ENCODE peak calls at places on chromosomes 5 and 9, in ten cellular contexts. R, E, F, L, P, K, T, N, H and Y are unnamed samples.

GRCh38 chr9:97276310-97276852 is 31.1 kb upstream of the CCDC180 start:
- DNase-seq in T (no peak), E (no peak), K (no peak), H (peak; percentile 57), P (peak; percentile 5), L (no peak), R (no peak), F (no peak), N (no peak), Y (no peak)

GRCh38 chr5:172789687-172790495 is 18.9 kb upstream of the DUSP1 start:
- DNase-seq in N (peak; percentile 72), H (peak; percentile 63), T (no peak), F (no peak), E (peak; percentile 46), R (no peak), L (no peak), K (no peak), P (peak; percentile 87), Y (no peak)

GRCh38 chr9:98708103-98708932 is 417 bp downstream of the GABBR2 start:
- DNase-seq in H (peak; percentile 67), F (no peak), L (no peak), N (no peak), E (peak; percentile 48), P (peak; percentile 72), R (no peak), T (no peak), K (no peak), Y (no peak)

GRCh38 chr9:6777218-6777902 is 19.6 kb downstream of the KDM4C start:
- DNase-seq in T (no peak), P (no peak), N (no peak), R (no peak), L (no peak), F (no peak), K (no peak), H (peak; percentile 75), E (no peak), Y (no peak)

GRCh38 chr5:142283304-142283703 is 41.5 kb downstream of the SPRY4 start:
- DNase-seq in L (no peak), F (no peak), K (no peak), R (no peak), E (no peak), T (no peak), N (no peak), H (no peak), P (no peak), Y (no peak)

GRCh38 chr5:147303976-147304375 is 69.2 kb downstream of the STK32A start:
- DNase-seq in F (no peak), N (no peak), E (peak; percentile 89), P (no peak), R (no peak), K (peak; percentile 98), L (no peak), T (no peak), H (no peak), Y (no peak)

GRCh38 chr9:131624636-131625241 is 79.4 kb downstream of the PRRT1B start:
- DNase-seq in K (peak; percentile 22), E (peak; percentile 38), N (no peak), R (peak; percentile 63), P (peak; percentile 44), F (no peak), L (no peak), H (no peak), T (no peak), Y (no peak)

GRCh38 chr9:35871514-35871913 is 1.3 kb upstream of the OR13J1 start:
- DNase-seq in R (no peak), N (no peak), E (no peak), H (no peak), K (peak; percentile 4), P (no peak), F (no peak), L (no peak), T (no peak), Y (no peak)

GRCh38 chr9:120851386-120851922 is 8.7 kb upstream of the PSMD5 start:
- DNase-seq in F (no peak), H (no peak), K (no peak), N (no peak), T (no peak), R (no peak), E (no peak), P (no peak), L (no peak), Y (no peak)
- H3K4me1 ChIP-seq in F (no peaks in the 10 kb centered on the region), H (peaks cover 15% of the 10 kb centered on the region), K (no peaks in the 10 kb centered on the region), N (no peaks in the 10 kb centered on the region), T (no peaks in the 10 kb centered on the region), R (no peaks in the 10 kb centered on the region), E (no peaks in the 10 kb centered on the region), P (no peaks in the 10 kb centered on the region), L (peaks cover 18% of the 10 kb centered on the region), Y (peaks cover 19% of the 10 kb centered on the region)

GRCh38 chr5:113255105-113255504 is 179.7 kb downstream of the TSSK1B start:
- DNase-seq in K (no peak), H (no peak), P (no peak), R (no peak), T (no peak), N (no peak), L (no peak), F (no peak), E (no peak), Y (no peak)
- H3K4me1 ChIP-seq in K (peaks cover 4% of the 10 kb centered on the region), H (peaks cover 9% of the 10 kb centered on the region), P (peaks cover 16% of the 10 kb centered on the region), R (no peaks in the 10 kb centered on the region), T (peaks cover 35% of the 10 kb centered on the region), N (no peaks in the 10 kb centered on the region), L (no peaks in the 10 kb centered on the region), F (no peaks in the 10 kb centered on the region), E (peaks cover 23% of the 10 kb centered on the region), Y (no peaks in the 10 kb centered on the region)

GRCh38 chr5:179819296-179820126 is 1.2 kb upstream of the SQSTM1 start:
- DNase-seq in K (peak; percentile 75), N (peak; percentile 87), H (peak; percentile 91), R (peak; percentile 81), E (peak; percentile 81), F (no peak), P (peak; percentile 91), L (peak; percentile 82), T (peak; percentile 39), Y (peak; percentile 94)

GRCh38 chr5:179821298-179822058 is 773 bp downstream of the SQSTM1 start:
- DNase-seq in K (peak; percentile 93), N (peak; percentile 98), H (peak; percentile 94), E (peak; percentile 98), R (peak; percentile 98), F (peak; percentile 95), L (peak; percentile 80), P (peak; percentile 96), T (peak; percentile 85), Y (peak; percentile 90)

GRCh38 chr5:179820127-179820482 is 600 bp upstream of the SQSTM1 start:
- DNase-seq in N (no peak), P (no peak), E (peak; percentile 38), H (no peak), T (no peak), F (no peak), L (no peak), K (no peak), R (no peak), Y (no peak)

GRCh38 chr5:179822059-179822432 is 1.3 kb downstream of the SQSTM1 start:
- DNase-seq in T (no peak), E (no peak), K (no peak), N (no peak), L (no peak), F (no peak), P (no peak), H (no peak), R (no peak), Y (no peak)

DNA sequence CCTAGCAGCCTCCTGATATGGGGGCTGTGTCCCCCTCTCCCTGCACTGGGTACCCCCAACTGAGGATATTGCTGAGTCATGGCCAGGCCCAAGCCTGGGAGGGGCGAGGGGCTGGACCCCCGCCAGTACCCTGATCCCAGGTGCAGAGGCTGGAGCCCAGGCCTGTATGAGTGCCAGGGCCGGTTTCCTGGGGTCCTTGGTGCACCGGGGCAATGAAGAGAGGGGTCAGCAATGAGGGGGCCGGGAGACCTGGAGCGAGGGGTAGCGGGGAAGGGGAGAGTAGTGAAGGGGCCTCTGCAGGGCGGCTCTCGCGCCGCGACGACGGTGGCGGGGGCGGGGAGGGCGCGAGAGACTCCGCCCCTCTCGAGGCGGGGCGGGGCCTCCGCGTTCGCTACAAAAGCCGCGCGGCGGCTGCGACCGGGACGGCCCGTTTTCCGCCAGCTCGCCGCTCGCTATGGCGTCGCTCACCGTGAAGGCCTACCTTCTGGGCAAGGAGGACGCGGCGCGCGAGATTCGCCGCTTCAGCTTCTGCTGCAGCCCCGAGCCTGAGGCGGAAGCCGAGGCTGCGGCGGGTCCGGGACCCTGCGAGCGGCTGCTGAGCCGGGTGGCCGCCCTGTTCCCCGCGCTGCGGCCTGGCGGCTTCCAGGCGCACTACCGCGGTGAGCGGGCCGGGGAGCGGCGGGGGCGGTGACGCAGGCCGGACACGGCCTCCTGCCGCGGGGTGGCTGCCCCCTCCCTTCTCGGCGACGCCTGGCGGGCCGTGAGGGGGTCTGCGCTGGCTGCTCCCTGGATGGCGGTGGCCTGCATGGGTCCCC is at the start of gene SQSTM1:
- DNase-seq in P (peak; percentile 98), T (peak; percentile 82), H (peak; percentile 90), R (peak; percentile 82), F (no peak), E (peak; percentile 91), L (peak; percentile 45), K (peak; percentile 70), N (peak; percentile 91), Y (peak; percentile 77)
- H3K4me1 ChIP-seq in P (peaks cover 80% of the 10 kb centered on the region), T (peaks cover 31% of the 10 kb centered on the region), H (peaks cover 22% of the 10 kb centered on the region), R (peaks cover 36% of the 10 kb centered on the region), F (peaks cover 62% of the 10 kb centered on the region), E (peaks cover 33% of the 10 kb centered on the region), L (peaks cover 70% of the 10 kb centered on the region), K (peaks cover 39% of the 10 kb centered on the region), N (peaks cover 5% of the 10 kb centered on the region), Y (peaks cover 58% of the 10 kb centered on the region)

GRCh38 chr9:136683755-136684154 is 3.5 kb downstream of the AGPAT2 start:
- DNase-seq in K (no peak), R (no peak), E (no peak), L (no peak), T (no peak), F (no peak), H (no peak), N (no peak), P (peak; percentile 45), Y (no peak)

GRCh38 chr9:136685792-136686533 is 1.3 kb downstream of the AGPAT2 start:
- DNase-seq in N (peak; percentile 71), H (no peak), T (no peak), R (peak; percentile 55), E (peak; percentile 58), K (no peak), P (peak; percentile 80), F (no peak), L (no peak), Y (no peak)

GRCh38 chr9:136684339-136684738 is 2.9 kb downstream of the AGPAT2 start:
- DNase-seq in F (no peak), E (no peak), H (no peak), T (no peak), N (no peak), R (no peak), P (peak; percentile 70), L (no peak), K (no peak), Y (no peak)

GRCh38 chr9:136685216-136685615 is 2.0 kb downstream of the AGPAT2 start:
- DNase-seq in H (no peak), T (no peak), K (no peak), F (no peak), R (peak; percentile 28), E (no peak), P (peak; percentile 57), N (peak; percentile 55), L (no peak), Y (no peak)

DNA sequence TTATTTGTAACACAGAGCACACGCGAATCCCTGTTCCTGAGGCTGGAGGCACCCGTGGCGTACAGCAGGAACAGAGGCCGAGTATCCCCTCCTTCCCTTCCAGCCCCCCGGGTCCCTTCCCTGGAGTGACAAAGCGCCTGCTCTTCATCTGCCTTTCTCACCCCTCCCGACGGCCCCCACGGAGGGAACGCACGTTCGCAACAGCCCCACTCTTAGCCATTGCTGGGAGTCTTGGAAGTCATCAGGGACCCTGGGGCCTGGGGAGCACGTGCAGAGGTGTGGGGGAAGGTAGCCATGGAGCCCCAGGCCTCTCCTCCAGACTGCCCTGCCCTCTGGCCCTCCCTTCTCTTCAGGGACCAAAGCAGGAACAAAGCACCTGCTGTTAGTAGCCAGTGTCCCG is 2.5 kb downstream of the AGPAT2 start:
- DNase-seq in T (no peak), R (no peak), L (no peak), F (no peak), K (no peak), E (no peak), P (peak; percentile 43), H (no peak), N (peak; percentile 52), Y (no peak)
- H3K4me1 ChIP-seq in T (no peaks in the 10 kb centered on the region), R (peaks cover 29% of the 10 kb centered on the region), L (peaks cover 44% of the 10 kb centered on the region), F (peaks cover 21% of the 10 kb centered on the region), K (peaks cover 8% of the 10 kb centered on the region), E (peaks cover 5% of the 10 kb centered on the region), P (peaks cover 64% of the 10 kb centered on the region), H (peaks cover 4% of the 10 kb centered on the region), N (no peaks in the 10 kb centered on the region), Y (peaks cover 30% of the 10 kb centered on the region)